ENCODE peak calls at places on chromosome 11, in nine cellular contexts. S, Y, C, M, G, X, O, Q and D are unnamed samples.

GRCh38 chr11:60870733-60871377 is 3.5 kb downstream of the ZP1 start:
- DNase-seq in S (peak), X (no peak), O (no peak), C (no peak), G (no peak), Q (no peak), M (no peak), Y (no peak), D (no peak)

GRCh38 chr11:92131289-92131890 is 93.2 kb upstream of the FAT3 start:
- DNase-seq in C (no peak), S (no peak), O (no peak), Y (no peak), Q (peak), X (peak), M (peak), G (no peak), D (no peak)

GRCh38 chr11:64292458-64293254 is 1.6 kb downstream of the KCNK4 start:
- DNase-seq in G (no peak), O (no peak), C (no peak), S (no peak), Q (no peak), X (no peak), M (no peak), Y (no peak), D (no peak)

GRCh38 chr11:14907411-14908213 is 15.6 kb upstream of the CYP2R1 start:
- DNase-seq in Q (peak), Y (peak), X (no peak), G (peak), O (peak), S (peak), C (peak), M (peak), D (peak)

GRCh38 chr11:114219559-114220349 is 76.4 kb upstream of the NNMT start:
- DNase-seq in X (no peak), M (no peak), C (no peak), S (no peak), Q (no peak), Y (peak), G (no peak), O (no peak), D (no peak)

GRCh38 chr11:43557553-43558031 is 122.9 kb upstream of the HSD17B12 start:
- DNase-seq in M (no peak), X (no peak), C (no peak), O (no peak), S (no peak), Q (no peak), G (no peak), Y (no peak), D (no peak)

GRCh38 chr11:1457856-1458255 is 28.7 kb downstream of the MOB2 start:
- DNase-seq in S (no peak), M (no peak), X (no peak), Q (no peak), G (no peak), O (no peak), C (no peak), Y (no peak), D (no peak)

GRCh38 chr11:45765836-45766235 is 39.1 kb upstream of the SLC35C1 start:
- DNase-seq in G (no peak), X (no peak), O (no peak), S (no peak), Q (no peak), M (no peak), C (no peak), Y (no peak), D (no peak)

GRCh38 chr11:72259490-72259889 is 15.5 kb upstream of the PHOX2A start:
- DNase-seq in O (no peak), X (no peak), S (no peak), Q (no peak), C (no peak), Y (no peak), G (no peak), M (no peak), D (no peak)